ENCODE peak calls at places on chromosomes 13 and 19, in ten cellular contexts. P is T-cell; F is EL; Y is M059J; Z is Caki2; R is NCI-H345; N is fibroblast of the aortic adventitia; A is stimulated activated CD4-positive, alpha-beta T cell treated with anti-CD3 and anti-CD28 coated beads, TNF-alpha, amount 100 ng/mL, for 24 hours; L is SK-N-SH; X is mesothelial cell of epicardium. H is an unnamed sample.

GRCh38 chr19:28641395-28641794 is 571.6 kb downstream of the UQCRFS1 start:
- DNase-seq in Y (no peak), P (no peak), Z (no peak), F (no peak), X (no peak), A (no peak), L (no peak), N (no peak), R (no peak), H (no peak)

GRCh38 chr13:113907637-113908617 is 44.1 kb upstream of the GAS6 start:
- DNase-seq in Z (no peak), A (no peak), L (no peak), P (no peak), N (peak; percentile 82), Y (peak; percentile 72), R (peak; percentile 84), F (peak; percentile 95), X (no peak), H (peak; percentile 69)

GRCh38 chr13:30698488-30699005 is 36.8 kb upstream of the ALOX5AP start:
- DNase-seq in A (no peak), Z (no peak), R (no peak), F (no peak), P (no peak), N (no peak), Y (no peak), L (no peak), X (no peak), H (no peak)

GRCh38 chr13:74243637-74244526 is 109.7 kb upstream of the KLF12 start:
- DNase-seq in Y (peak; percentile 85), F (peak; percentile 91), N (peak; percentile 75), R (no peak), L (no peak), P (no peak), Z (no peak), A (no peak), X (no peak), H (peak; percentile 87)

GRCh38 chr19:12986726-12987125 is 8.5 kb upstream of the NFIX start:
- DNase-seq in R (no peak), X (no peak), Y (no peak), P (no peak), Z (no peak), A (no peak), L (no peak), F (no peak), N (no peak), H (no peak)

GRCh38 chr19:31149306-31149975 is 199.8 kb downstream of the TSHZ3 start:
- DNase-seq in F (no peak), Y (peak; percentile 16), L (no peak), X (no peak), P (no peak), R (no peak), Z (no peak), N (no peak), A (no peak), H (no peak)

GRCh38 chr13:28375250-28375930 is 119.5 kb downstream of the FLT1 start:
- DNase-seq in Z (no peak), Y (no peak), P (no peak), X (no peak), A (no peak), F (no peak), N (no peak), R (no peak), L (peak; percentile 33), H (no peak)

GRCh38 chr13:91181892-91182291 is 165.6 kb upstream of the MIR17HG start:
- DNase-seq in A (no peak), Y (no peak), N (no peak), F (no peak), P (no peak), Z (no peak), L (no peak), X (no peak), R (no peak), H (no peak)

GRCh38 chr19:58252102-58252685 is 23.5 kb downstream of the ZNF544 start:
- DNase-seq in R (no peak), Y (peak; percentile 48), N (no peak), F (no peak), L (no peak), A (no peak), Z (peak; percentile 48), X (no peak), P (no peak), H (peak; percentile 23)

GRCh38 chr13:92122454-92122853 is 724.0 kb downstream of the GPC5 start:
- DNase-seq in Y (no peak), X (no peak), A (no peak), L (no peak), F (no peak), N (peak; percentile 2), R (no peak), Z (no peak), P (no peak), H (peak; percentile 1)

GRCh38 chr19:5672708-5673459 is 7.4 kb downstream of the MICOS13 start:
- DNase-seq in L (no peak), F (no peak), N (no peak), X (no peak), R (no peak), Y (no peak), Z (no peak), P (no peak), A (no peak), H (no peak)

GRCh38 chr19:13163609-13164364 is 13.6 kb downstream of the IER2 start:
- DNase-seq in L (peak; percentile 94), X (peak; percentile 79), Z (peak; percentile 97), Y (peak; percentile 97), N (peak; percentile 81), A (no peak), F (peak; percentile 94), P (peak; percentile 32), R (no peak), H (peak; percentile 50)

GRCh38 chr13:100542546-100543156 is 45.9 kb downstream of the GGACT start:
- DNase-seq in Z (no peak), Y (peak; percentile 29), X (peak; percentile 37), A (no peak), P (no peak), L (no peak), R (no peak), F (peak; percentile 34), N (peak; percentile 62), H (peak; percentile 12)